ENCODE peak calls at places on chromosomes 1 and 21, in seven cellular contexts. One of them, this sample, is unnamed.

GRCh38 chr21:43866233-43866632 is 1.2 kb downstream of the AGPAT3 start:
- DNase-seq in pancreas: no peak
- DNase-seq in WERI-Rb-1: no peak
- DNase-seq in heart left ventricle: peak
- DNase-seq in IMR-90: peak
- DNase-seq in GM23338: peak
- DNase-seq in epithelial cell of esophagus: peak
- DNase-seq in this sample: no peak

GRCh38 chr1:226964068-226964425 is 24.0 kb downstream of the COQ8A start:
- DNase-seq in heart left ventricle: no peak
- DNase-seq in GM23338: no peak
- DNase-seq in pancreas: no peak
- DNase-seq in IMR-90: no peak
- DNase-seq in WERI-Rb-1: no peak
- DNase-seq in epithelial cell of esophagus: no peak
- DNase-seq in this sample: no peak

GRCh38 chr1:214603819-214604252 is 841 bp downstream of the CENPF start:
- DNase-seq in GM23338: peak
- DNase-seq in IMR-90: no peak
- DNase-seq in WERI-Rb-1: peak
- DNase-seq in epithelial cell of esophagus: no peak
- DNase-seq in pancreas: no peak
- DNase-seq in heart left ventricle: no peak
- DNase-seq in this sample: no peak

GRCh38 chr1:164557270-164557669 is 1.7 kb upstream of the PBX1 start:
- DNase-seq in pancreas: peak
- DNase-seq in WERI-Rb-1: no peak
- DNase-seq in heart left ventricle: no peak
- DNase-seq in epithelial cell of esophagus: peak
- DNase-seq in IMR-90: no peak
- DNase-seq in GM23338: peak
- DNase-seq in this sample: no peak

GRCh38 chr21:42437786-42438185 is 34.1 kb downstream of the UBASH3A start:
- DNase-seq in GM23338: peak
- DNase-seq in epithelial cell of esophagus: peak
- DNase-seq in IMR-90: peak
- DNase-seq in heart left ventricle: no peak
- DNase-seq in WERI-Rb-1: no peak
- DNase-seq in pancreas: no peak
- DNase-seq in this sample: no peak

GRCh38 chr1:27368872-27369703 is 2.3 kb upstream of the MAP3K6 start:
- DNase-seq in epithelial cell of esophagus: no peak
- DNase-seq in pancreas: no peak
- DNase-seq in WERI-Rb-1: no peak
- DNase-seq in IMR-90: peak
- DNase-seq in heart left ventricle: no peak
- DNase-seq in GM23338: peak
- DNase-seq in this sample: no peak

GRCh38 chr1:30232288-30232899 is 491.0 kb downstream of the MATN1 start:
- DNase-seq in WERI-Rb-1: peak
- DNase-seq in GM23338: peak
- DNase-seq in heart left ventricle: no peak
- DNase-seq in epithelial cell of esophagus: no peak
- DNase-seq in IMR-90: no peak
- DNase-seq in pancreas: no peak
- DNase-seq in this sample: no peak

GRCh38 chr1:4004635-4005430 is 104.8 kb upstream of the C1orf174 start:
- DNase-seq in GM23338: no peak
- DNase-seq in heart left ventricle: no peak
- DNase-seq in WERI-Rb-1: no peak
- DNase-seq in pancreas: no peak
- DNase-seq in epithelial cell of esophagus: no peak
- DNase-seq in IMR-90: no peak
- DNase-seq in this sample: no peak

GRCh38 chr1:179586107-179586823 is 5.4 kb upstream of the TDRD5 start:
- DNase-seq in IMR-90: no peak
- DNase-seq in epithelial cell of esophagus: peak
- DNase-seq in GM23338: peak
- DNase-seq in WERI-Rb-1: no peak
- DNase-seq in pancreas: peak
- DNase-seq in heart left ventricle: peak
- DNase-seq in this sample: no peak
- TF ChIP-seq CTCF in IMR-90: peak
- TF ChIP-seq CTCF in epithelial cell of esophagus: peak
- TF ChIP-seq CTCF in GM23338: peak
- TF ChIP-seq CTCF in WERI-Rb-1: no peak
- TF ChIP-seq CTCF in pancreas: peak
- TF ChIP-seq CTCF in heart left ventricle: peak
- TF ChIP-seq CTCF in this sample: peak

GRCh38 chr1:229217716-229218115 is 53.2 kb upstream of the RAB4A start:
- DNase-seq in pancreas: no peak
- DNase-seq in GM23338: no peak
- DNase-seq in heart left ventricle: no peak
- DNase-seq in IMR-90: no peak
- DNase-seq in epithelial cell of esophagus: peak
- DNase-seq in WERI-Rb-1: no peak
- DNase-seq in this sample: peak
- TF ChIP-seq CTCF in pancreas: no peak
- TF ChIP-seq CTCF in GM23338: peak
- TF ChIP-seq CTCF in heart left ventricle: no peak
- TF ChIP-seq CTCF in IMR-90: no peak
- TF ChIP-seq CTCF in epithelial cell of esophagus: peak
- TF ChIP-seq CTCF in WERI-Rb-1: peak
- TF ChIP-seq CTCF in this sample: no peak

GRCh38 chr21:35559128-35559831 is 501.0 kb downstream of the SETD4 start:
- DNase-seq in IMR-90: peak
- DNase-seq in heart left ventricle: no peak
- DNase-seq in WERI-Rb-1: no peak
- DNase-seq in pancreas: no peak
- DNase-seq in epithelial cell of esophagus: peak
- DNase-seq in GM23338: no peak
- DNase-seq in this sample: no peak
- TF ChIP-seq CTCF in IMR-90: peak
- TF ChIP-seq CTCF in heart left ventricle: no peak
- TF ChIP-seq CTCF in WERI-Rb-1: no peak
- TF ChIP-seq CTCF in pancreas: no peak
- TF ChIP-seq CTCF in epithelial cell of esophagus: no peak
- TF ChIP-seq CTCF in GM23338: no peak
- TF ChIP-seq CTCF in this sample: no peak

GRCh38 chr1:22141948-22142314 is 966 bp downstream of the WNT4 start:
- DNase-seq in WERI-Rb-1: no peak
- DNase-seq in epithelial cell of esophagus: no peak
- DNase-seq in heart left ventricle: no peak
- DNase-seq in GM23338: peak
- DNase-seq in IMR-90: no peak
- DNase-seq in pancreas: no peak
- DNase-seq in this sample: no peak

GRCh38 chr1:22141493-22141892 is 1.4 kb downstream of the WNT4 start:
- DNase-seq in WERI-Rb-1: no peak
- DNase-seq in epithelial cell of esophagus: no peak
- DNase-seq in pancreas: no peak
- DNase-seq in IMR-90: no peak
- DNase-seq in GM23338: no peak
- DNase-seq in heart left ventricle: no peak
- DNase-seq in this sample: no peak

GRCh38 chr1:22143065-22143514 is at the start of gene WNT4:
- DNase-seq in WERI-Rb-1: no peak
- DNase-seq in GM23338: peak
- DNase-seq in epithelial cell of esophagus: peak
- DNase-seq in IMR-90: no peak
- DNase-seq in heart left ventricle: no peak
- DNase-seq in pancreas: peak
- DNase-seq in this sample: no peak

GRCh38 chr1:22142315-22143064 is 407 bp downstream of the WNT4 start:
- DNase-seq in IMR-90: no peak
- DNase-seq in GM23338: peak
- DNase-seq in epithelial cell of esophagus: peak
- DNase-seq in pancreas: no peak
- DNase-seq in WERI-Rb-1: peak
- DNase-seq in heart left ventricle: no peak
- DNase-seq in this sample: no peak

DNA sequence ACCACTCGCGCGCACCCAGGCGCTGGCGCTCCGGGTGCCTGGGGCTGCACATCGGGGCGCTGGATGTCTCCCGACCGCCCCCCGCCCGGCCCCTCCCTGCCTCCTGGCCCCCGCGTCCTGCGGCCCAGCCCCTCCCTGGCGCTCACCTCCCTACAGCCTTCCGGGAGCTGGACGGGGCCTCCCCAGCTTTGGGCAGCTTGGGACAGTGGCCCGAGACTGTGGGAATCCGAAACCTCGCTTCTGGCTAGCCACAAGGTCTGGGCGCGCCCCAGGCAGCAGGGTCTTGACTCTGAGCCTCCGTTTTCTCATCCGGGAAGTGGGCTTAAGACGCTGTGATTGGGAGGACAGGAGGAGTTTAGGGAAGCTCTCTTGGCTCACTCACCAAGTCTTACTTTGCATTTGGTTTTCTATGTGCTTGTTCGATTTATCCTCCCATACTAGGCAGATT is 713 bp upstream of the WNT4 start:
- DNase-seq in GM23338: peak
- DNase-seq in pancreas: no peak
- DNase-seq in IMR-90: no peak
- DNase-seq in epithelial cell of esophagus: no peak
- DNase-seq in WERI-Rb-1: no peak
- DNase-seq in heart left ventricle: no peak
- DNase-seq in this sample: no peak
- TF ChIP-seq CTCF in GM23338: no peak
- TF ChIP-seq CTCF in pancreas: no peak
- TF ChIP-seq CTCF in IMR-90: no peak
- TF ChIP-seq CTCF in epithelial cell of esophagus: no peak
- TF ChIP-seq CTCF in WERI-Rb-1: no peak
- TF ChIP-seq CTCF in heart left ventricle: peak
- TF ChIP-seq CTCF in this sample: no peak

GRCh38 chr1:160618763-160619274 is 28.0 kb downstream of the SLAMF1 start:
- DNase-seq in GM23338: peak
- DNase-seq in epithelial cell of esophagus: peak
- DNase-seq in heart left ventricle: no peak
- DNase-seq in WERI-Rb-1: peak
- DNase-seq in pancreas: no peak
- DNase-seq in IMR-90: no peak
- DNase-seq in this sample: no peak
- TF ChIP-seq CTCF in GM23338: peak
- TF ChIP-seq CTCF in epithelial cell of esophagus: peak
- TF ChIP-seq CTCF in heart left ventricle: peak
- TF ChIP-seq CTCF in WERI-Rb-1: peak
- TF ChIP-seq CTCF in pancreas: peak
- TF ChIP-seq CTCF in IMR-90: no peak
- TF ChIP-seq CTCF in this sample: peak

GRCh38 chr1:225572422-225572821 is 80.5 kb downstream of the ENAH start:
- DNase-seq in WERI-Rb-1: no peak
- DNase-seq in IMR-90: peak
- DNase-seq in GM23338: no peak
- DNase-seq in heart left ventricle: no peak
- DNase-seq in pancreas: no peak
- DNase-seq in epithelial cell of esophagus: peak
- DNase-seq in this sample: no peak
- TF ChIP-seq CTCF in WERI-Rb-1: no peak
- TF ChIP-seq CTCF in IMR-90: peak
- TF ChIP-seq CTCF in GM23338: no peak
- TF ChIP-seq CTCF in heart left ventricle: no peak
- TF ChIP-seq CTCF in pancreas: no peak
- TF ChIP-seq CTCF in epithelial cell of esophagus: no peak
- TF ChIP-seq CTCF in this sample: no peak

GRCh38 chr1:46034601-46035516 is 97.6 kb downstream of the PIK3R3 start:
- DNase-seq in GM23338: peak
- DNase-seq in IMR-90: no peak
- DNase-seq in pancreas: no peak
- DNase-seq in epithelial cell of esophagus: no peak
- DNase-seq in heart left ventricle: no peak
- DNase-seq in WERI-Rb-1: no peak
- DNase-seq in this sample: no peak

GRCh38 chr1:46037597-46037936 is 94.9 kb downstream of the PIK3R3 start:
- DNase-seq in heart left ventricle: no peak
- DNase-seq in IMR-90: no peak
- DNase-seq in WERI-Rb-1: no peak
- DNase-seq in GM23338: no peak
- DNase-seq in pancreas: no peak
- DNase-seq in epithelial cell of esophagus: no peak
- DNase-seq in this sample: no peak

GRCh38 chr1:46039571-46040052 is 92.8 kb downstream of the PIK3R3 start:
- DNase-seq in epithelial cell of esophagus: peak
- DNase-seq in IMR-90: peak
- DNase-seq in WERI-Rb-1: no peak
- DNase-seq in pancreas: no peak
- DNase-seq in GM23338: no peak
- DNase-seq in heart left ventricle: peak
- DNase-seq in this sample: no peak

GRCh38 chr1:46041551-46041950 is 90.9 kb downstream of the PIK3R3 start:
- DNase-seq in GM23338: no peak
- DNase-seq in heart left ventricle: no peak
- DNase-seq in pancreas: no peak
- DNase-seq in epithelial cell of esophagus: no peak
- DNase-seq in IMR-90: no peak
- DNase-seq in WERI-Rb-1: no peak
- DNase-seq in this sample: no peak

DNA sequence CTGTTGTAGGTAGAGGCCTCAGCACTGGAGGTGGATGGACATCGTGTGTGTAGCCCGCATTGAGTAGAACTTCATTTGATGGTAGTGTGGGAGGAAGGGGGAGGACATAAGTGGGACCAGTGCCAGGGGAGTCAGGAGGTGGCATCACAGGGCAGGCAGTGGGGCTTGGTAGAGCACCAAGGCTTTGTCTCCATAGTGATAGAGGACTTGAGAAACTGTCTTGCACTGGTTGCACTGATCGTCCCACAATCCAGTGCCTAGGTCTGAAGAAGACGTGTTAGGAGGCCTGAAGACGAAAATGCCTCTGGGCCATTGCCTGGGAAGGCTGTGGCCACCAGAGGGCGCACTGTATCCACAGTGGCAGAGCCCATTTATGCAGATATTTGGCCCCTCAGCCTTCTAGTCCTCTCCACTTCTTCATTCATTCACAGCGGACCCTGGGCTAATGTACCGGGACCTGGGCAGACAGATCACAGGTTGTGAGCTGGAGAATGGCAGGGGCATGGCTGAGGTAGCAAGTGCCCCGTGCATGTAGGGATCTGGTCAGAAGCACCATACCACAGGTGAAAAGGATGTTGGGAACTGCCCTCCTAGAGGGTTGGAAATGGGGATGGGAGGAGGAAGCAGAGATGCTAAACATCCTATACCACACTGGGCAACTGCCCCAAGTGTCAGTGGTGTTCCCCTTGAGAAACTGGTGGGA is 95.4 kb downstream of the PIK3R3 start:
- DNase-seq in heart left ventricle: peak
- DNase-seq in IMR-90: peak
- DNase-seq in epithelial cell of esophagus: peak
- DNase-seq in WERI-Rb-1: peak
- DNase-seq in GM23338: peak
- DNase-seq in pancreas: peak
- DNase-seq in this sample: peak
- TF ChIP-seq CTCF in heart left ventricle: peak
- TF ChIP-seq CTCF in IMR-90: peak
- TF ChIP-seq CTCF in epithelial cell of esophagus: peak
- TF ChIP-seq CTCF in WERI-Rb-1: peak
- TF ChIP-seq CTCF in GM23338: peak
- TF ChIP-seq CTCF in pancreas: peak
- TF ChIP-seq CTCF in this sample: peak

GRCh38 chr1:228340686-228341449 is 65.8 kb downstream of the TRIM11 start:
- DNase-seq in WERI-Rb-1: peak
- DNase-seq in pancreas: peak
- DNase-seq in epithelial cell of esophagus: no peak
- DNase-seq in IMR-90: no peak
- DNase-seq in heart left ventricle: peak
- DNase-seq in GM23338: peak
- DNase-seq in this sample: peak
- TF ChIP-seq CTCF in WERI-Rb-1: peak
- TF ChIP-seq CTCF in pancreas: no peak
- TF ChIP-seq CTCF in epithelial cell of esophagus: no peak
- TF ChIP-seq CTCF in IMR-90: peak
- TF ChIP-seq CTCF in heart left ventricle: no peak
- TF ChIP-seq CTCF in GM23338: peak
- TF ChIP-seq CTCF in this sample: no peak